ENCODE peak calls at places on chromosomes 5 and 9, in five cellular contexts. S is cardiac muscle cell, B is ecto neural progenitor cell, H is HEK293T, L is progenitor cell of endocrine pancreas. E is an unnamed sample.

GRCh38 chr5:24547127-24547526 is 97.7 kb downstream of the CDH10 start:
- DNase-seq in S (no peak), B (no peak), H (peak), L (no peak), E (no peak)

GRCh38 chr5:66958984-66959641 is 237.5 kb downstream of the CD180 start:
- DNase-seq in S (peak), B (no peak), H (peak), L (no peak), E (no peak)

GRCh38 chr9:81499571-81499970 is 189.8 kb downstream of the TLE1 start:
- DNase-seq in S (no peak), B (no peak), H (no peak), L (no peak), E (no peak)

GRCh38 chr5:107618233-107618632 is 52.5 kb downstream of the EFNA5 start:
- DNase-seq in S (no peak), B (no peak), H (no peak), L (no peak), E (no peak)

GRCh38 chr9:7665874-7666273 is 133.7 kb downstream of the DMAC1 start:
- DNase-seq in S (no peak), B (peak), H (no peak), L (no peak), E (no peak)

GRCh38 chr5:71589903-71590302 is 2.8 kb downstream of the MCCC2 start:
- DNase-seq in S (no peak), B (no peak), H (no peak), L (no peak), E (no peak)

GRCh38 chr5:172843825-172844576 is 9.9 kb downstream of the ERGIC1 start:
- DNase-seq in S (no peak), B (no peak), H (no peak), L (no peak), E (no peak)

GRCh38 chr5:97157689-97158088 is 15.3 kb upstream of the LIX1 start:
- DNase-seq in S (no peak), B (no peak), H (no peak), L (no peak), E (no peak)

GRCh38 chr9:112711050-112711689 is 6.7 kb downstream of the INIP start:
- DNase-seq in S (peak), B (no peak), H (peak), L (no peak), E (peak)

GRCh38 chr9:34179528-34180138 is 790 bp downstream of the UBAP1 start:
- DNase-seq in S (peak), B (no peak), H (no peak), L (no peak), E (peak)

GRCh38 chr5:36744041-36744677 is 132.4 kb upstream of the NIPBL start:
- DNase-seq in S (no peak), B (no peak), H (no peak), L (no peak), E (peak)

GRCh38 chr5:160439205-160439600 is 17.5 kb downstream of the PTTG1 start:
- DNase-seq in S (peak), B (peak), H (peak), L (peak), E (peak)

GRCh38 chr9:106284300-106284699 is 578.7 kb upstream of the ZNF462 start:
- DNase-seq in S (no peak), B (no peak), H (peak), L (no peak), E (no peak)

GRCh38 chr5:102670224-102670836 is 84.8 kb upstream of the PAM start:
- DNase-seq in S (peak), B (peak), H (peak), L (no peak), E (peak)

GRCh38 chr9:133542002-133542401 is 7.5 kb downstream of the ADAMTSL2 start:
- DNase-seq in S (no peak), B (no peak), H (no peak), L (no peak), E (no peak)

GRCh38 chr9:37031081-37031480 is 3.0 kb downstream of the PAX5 start:
- DNase-seq in S (no peak), B (no peak), H (no peak), L (no peak), E (no peak)

GRCh38 chr5:95178046-95178651 is 106.7 kb downstream of the MCTP1 start:
- DNase-seq in S (no peak), B (peak), H (peak), L (no peak), E (no peak)

GRCh38 chr9:96158909-96159575 is 142.9 kb downstream of the HSD17B3 start:
- DNase-seq in S (no peak), B (no peak), H (no peak), L (no peak), E (no peak)

GRCh38 chr9:31023793-31024192 is 1360.7 kb upstream of the ACO1 start:
- DNase-seq in S (no peak), B (no peak), H (no peak), L (no peak), E (no peak)

GRCh38 chr5:104171958-104172357 is 609.4 kb upstream of the NUDT12 start:
- DNase-seq in S (no peak), B (no peak), H (no peak), L (no peak), E (no peak)

GRCh38 chr5:122967625-122968024 is 68.9 kb downstream of the PPIC start:
- DNase-seq in S (no peak), B (no peak), H (no peak), L (no peak), E (no peak)

GRCh38 chr9:109329274-109330258 is 8.7 kb upstream of the EPB41L4B start:
- DNase-seq in S (peak), B (no peak), H (peak), L (no peak), E (peak)

GRCh38 chr9:101332362-101332761 is 52.4 kb downstream of the BAAT start:
- DNase-seq in S (no peak), B (no peak), H (no peak), L (no peak), E (no peak)

GRCh38 chr5:109575506-109575905 is 114.2 kb upstream of the MAN2A1 start:
- DNase-seq in S (no peak), B (no peak), H (no peak), L (no peak), E (no peak)

GRCh38 chr9:16133032-16133431 is 580.2 kb downstream of the CCDC171 start:
- DNase-seq in S (no peak), B (no peak), H (no peak), L (no peak), E (no peak)

E was measured in erythroblast.